ENCODE peak calls at places on chromosome X, in four cellular contexts. H is activated effector memory CD4-positive, alpha-beta T cell treated with anti-CD3 and anti-CD28 coated beads, Interleukin-2, amount 50 U/mL, for 16 hours; Z is activated T-cell treated with anti-CD3 and anti-CD28 coated beads, Interleukin-2, amount 50 U/mL, for 1 hour; Y is COR-L47. D is an unnamed sample.

GRCh38 chrX:47751670-47752069 is 85.0 kb upstream of the ZNF81 start:
- DNase-seq in Z (peak; percentile 28), Y (no peak), H (peak; percentile 64), D (peak; percentile 0)

GRCh38 chrX:281166-281999 is at the start of gene PLCXD1:
- DNase-seq in Y (no peak), H (peak; percentile 68), Z (no peak), D (no peak)

GRCh38 chrX:104343408-104344129 is 88.8 kb upstream of the ESX1 start:
- DNase-seq in Y (no peak), Z (no peak), H (peak; percentile 61), D (peak; percentile 13)

GRCh38 chrX:259692-260355 is 21.4 kb upstream of the PLCXD1 start:
- DNase-seq in H (peak; percentile 63), Y (no peak), Z (no peak), D (no peak)

GRCh38 chrX:140431521-140431920 is 73.3 kb downstream of the SOX3 start:
- DNase-seq in Z (no peak), H (no peak), Y (no peak), D (no peak)

GRCh38 chrX:72466493-72466892 is 106.2 kb downstream of the HDAC8 start:
- DNase-seq in Z (no peak), H (no peak), Y (no peak), D (no peak)

GRCh38 chrX:24858004-24858746 is 157.6 kb downstream of the ARX start:
- DNase-seq in H (no peak), Y (no peak), Z (no peak), D (no peak)

GRCh38 chrX:46325312-46325877 is 219.8 kb downstream of the ZNF674 start:
- DNase-seq in H (peak; percentile 86), Z (peak; percentile 36), Y (no peak), D (no peak)

GRCh38 chrX:101925733-101926132 is 6.1 kb downstream of the ZMAT1 start:
- DNase-seq in Z (no peak), Y (no peak), H (no peak), D (no peak)

GRCh38 chrX:29641461-29641860 is 573.9 kb upstream of the MAGEB2 start:
- DNase-seq in Y (no peak), H (no peak), Z (no peak), D (no peak)

GRCh38 chrX:45003080-45003479 is 130.1 kb downstream of the KDM6A start:
- DNase-seq in H (no peak), Y (no peak), Z (no peak), D (no peak)

GRCh38 chrX:40734956-40735317 is 405 bp downstream of the MED14 start:
- DNase-seq in H (no peak), Z (no peak), Y (no peak), D (no peak)

GRCh38 chrX:64198046-64198445 is 7.5 kb downstream of the AMER1 start:
- DNase-seq in Z (no peak), H (no peak), Y (no peak), D (no peak)

GRCh38 chrX:153588782-153589446 is 10.0 kb downstream of the CCNQ start:
- DNase-seq in Z (no peak), Y (no peak), H (no peak), D (no peak)

GRCh38 chrX:2500681-2501151 is at the start of the genes DHRSX and ZBED1:
- DNase-seq in H (peak; percentile 80), Z (peak; percentile 62), Y (no peak), D (no peak)

GRCh38 chrX:12115377-12115776 is 22.9 kb upstream of the FRMPD4 start:
- DNase-seq in Y (no peak), Z (no peak), H (no peak), D (no peak)

GRCh38 chrX:26387906-26388305 is 171.9 kb downstream of the MAGEB5 start:
- DNase-seq in Y (no peak), H (no peak), Z (no peak), D (no peak)

GRCh38 chrX:109854096-109854495 is 121.0 kb upstream of the ACSL4 start:
- DNase-seq in H (no peak), Y (no peak), Z (no peak), D (no peak)

GRCh38 chrX:39675619-39676018 is 422.1 kb downstream of the BCOR start:
- DNase-seq in Z (no peak), Y (no peak), H (no peak), D (no peak)

GRCh38 chrX:127317159-127317558 is 497.6 kb downstream of the PRR32 start:
- DNase-seq in H (no peak), Y (no peak), Z (no peak), D (no peak)

GRCh38 chrX:153723351-153724251 is 586 bp downstream of the BCAP31 start:
- DNase-seq in H (peak; percentile 82), Y (peak; percentile 24), Z (no peak), D (peak; percentile 51)

GRCh38 chrX:153312842-153313241 is 8.7 kb downstream of the PNMA6F start:
- DNase-seq in H (no peak), Z (no peak), Y (no peak), D (no peak)

GRCh38 chrX:19063030-19063429 is 59.2 kb downstream of the ADGRG2 start:
- DNase-seq in H (no peak), Z (no peak), Y (no peak), D (no peak)

GRCh38 chrX:67545772-67546495 is 2.1 kb downstream of the AR start:
- DNase-seq in Z (no peak), H (peak; percentile 50), Y (no peak), D (no peak)

GRCh38 chrX:50054147-50054546 is 131.8 kb downstream of the CLCN5 start:
- DNase-seq in H (no peak), Y (no peak), Z (no peak), D (no peak)

GRCh38 chrX:151687635-151688034 is 7.6 kb upstream of the PRRG3 start:
- DNase-seq in H (no peak), Y (no peak), Z (no peak), D (no peak)

GRCh38 chrX:143002206-143002605 is 23.5 kb upstream of the SPANXN4 start:
- DNase-seq in Z (no peak), H (no peak), Y (no peak), D (no peak)

GRCh38 chrX:114611018-114611619 is 27.2 kb downstream of the HTR2C start:
- DNase-seq in H (no peak), Z (no peak), Y (peak; percentile 1), D (no peak)

GRCh38 chrX:119693032-119693995 is at the start of gene SEPTIN6:
- DNase-seq in H (peak; percentile 93), Y (peak; percentile 37), Z (peak; percentile 88), D (peak; percentile 50)

GRCh38 chrX:6813836-6814370 is 279.0 kb upstream of the VCX3A start:
- DNase-seq in Z (no peak), Y (no peak), H (no peak), D (no peak)

GRCh38 chrX:149259241-149259640 is 245.9 kb downstream of the IDS start:
- DNase-seq in H (no peak), Z (no peak), Y (no peak), D (no peak)

GRCh38 chrX:118726887-118727685 is at the start of gene IL13RA1:
- DNase-seq in H (peak; percentile 65), Y (peak; percentile 69), Z (peak; percentile 25), D (peak; percentile 92)

GRCh38 chrX:110514498-110514897 is 155.8 kb downstream of the RTL9 start:
- DNase-seq in Z (no peak), H (no peak), Y (no peak), D (no peak)

GRCh38 chrX:103607385-103608304 is at the start of gene TCEAL3:
- DNase-seq in H (peak; percentile 76), Y (peak; percentile 19), Z (peak; percentile 61), D (peak; percentile 23)

GRCh38 chrX:154486396-154487207 is at the start of gene UBL4A:
- DNase-seq in Z (peak; percentile 68), H (peak; percentile 83), Y (no peak), D (peak; percentile 57)

GRCh38 chrX:34371740-34372139 is 239.6 kb upstream of the FAM47A start:
- DNase-seq in Z (no peak), Y (no peak), H (no peak), D (no peak)

GRCh38 chrX:131778269-131779218 is 234.7 kb downstream of the OR13H1 start:
- DNase-seq in H (no peak), Z (peak; percentile 63), Y (no peak), D (no peak)

D was measured in NCI-H748 treated with DMSO at 0.1 percent for 48 hours.